ENCODE peak calls at places on chromosomes 16 and 17, in seven cellular contexts. O, Z, U, H, F, C and A are unnamed samples.

GRCh38 chr16:57276596-57276995 is 7.9 kb downstream of the PLLP start:
- DNase-seq in O (no peak), Z (no peak), U (no peak), H (no peak), F (no peak), C (no peak), A (no peak)

GRCh38 chr17:74919440-74920305 is 3.4 kb downstream of the USH1G start:
- DNase-seq in O (no peak), Z (no peak), U (no peak), H (no peak), F (no peak), C (no peak), A (no peak)

GRCh38 chr16:4408323-4408690 is 8.1 kb downstream of the CORO7 start:
- DNase-seq in O (no peak), Z (peak), U (no peak), H (no peak), F (no peak), C (no peak), A (no peak)

GRCh38 chr16:1532081-1532760 is 1.2 kb upstream of the TMEM204 start:
- DNase-seq in O (no peak), Z (no peak), U (no peak), H (peak), F (peak), C (no peak), A (no peak)

GRCh38 chr17:18033442-18034099 is 5.4 kb downstream of the ATPAF2 start:
- DNase-seq in O (no peak), Z (peak), U (peak), H (peak), F (peak), C (peak), A (no peak)

GRCh38 chr17:76797441-76797840 is 59.5 kb downstream of the MFSD11 start:
- DNase-seq in O (no peak), Z (no peak), U (no peak), H (no peak), F (no peak), C (no peak), A (no peak)

GRCh38 chr16:47458331-47458730 is 2.5 kb downstream of the ITFG1 start:
- DNase-seq in O (no peak), Z (no peak), U (no peak), H (no peak), F (no peak), C (no peak), A (no peak)

GRCh38 chr17:38628441-38628840 is 22.7 kb upstream of the SRCIN1 start:
- DNase-seq in O (no peak), Z (no peak), U (no peak), H (no peak), F (no peak), C (no peak), A (no peak)

GRCh38 chr17:31561469-31562412 is 170.3 kb downstream of the RAB11FIP4 start:
- DNase-seq in O (no peak), Z (peak), U (no peak), H (peak), F (no peak), C (no peak), A (no peak)

GRCh38 chr17:45936610-45937009 is 42.3 kb downstream of the MAPT start:
- DNase-seq in O (no peak), Z (no peak), U (no peak), H (no peak), F (no peak), C (no peak), A (no peak)

GRCh38 chr17:17985153-17985552 is 12.5 kb downstream of the DRC3 start:
- DNase-seq in O (no peak), Z (no peak), U (no peak), H (no peak), F (no peak), C (no peak), A (no peak)

GRCh38 chr16:28210979-28211505 is 723 bp downstream of the XPO6 start:
- DNase-seq in O (no peak), Z (peak), U (no peak), H (peak), F (peak), C (peak), A (peak)

GRCh38 chr16:69286941-69287713 is 24.0 kb upstream of the VPS4A start:
- DNase-seq in O (no peak), Z (peak), U (peak), H (peak), F (peak), C (no peak), A (no peak)

GRCh38 chr17:39899215-39899614 is 19.2 kb downstream of the GSDMB start:
- DNase-seq in O (no peak), Z (no peak), U (no peak), H (no peak), F (no peak), C (no peak), A (no peak)

GRCh38 chr17:15659663-15660062 is 24.4 kb downstream of the TRIM16 start:
- DNase-seq in O (no peak), Z (peak), U (no peak), H (no peak), F (no peak), C (no peak), A (no peak)

GRCh38 chr17:17512866-17513265 is 16.7 kb upstream of the RASD1 start:
- DNase-seq in O (no peak), Z (no peak), U (no peak), H (no peak), F (no peak), C (no peak), A (no peak)

GRCh38 chr17:28072935-28073533 is 30.6 kb downstream of the NLK start:
- DNase-seq in O (no peak), Z (no peak), U (no peak), H (no peak), F (no peak), C (no peak), A (no peak)

GRCh38 chr17:72970246-72970645 is 122.2 kb downstream of the SLC39A11 start:
- DNase-seq in O (no peak), Z (no peak), U (no peak), H (no peak), F (no peak), C (no peak), A (no peak)

GRCh38 chr17:12549499-12549901 is 116.2 kb upstream of the MYOCD start:
- DNase-seq in O (no peak), Z (no peak), U (no peak), H (peak), F (no peak), C (no peak), A (no peak)

GRCh38 chr17:5418858-5419355 is 555 bp downstream of the NUP88 start:
- DNase-seq in O (no peak), Z (peak), U (no peak), H (no peak), F (no peak), C (peak), A (no peak)

GRCh38 chr17:78654230-78654824 is 77.1 kb upstream of the DNAH17 start:
- DNase-seq in O (no peak), Z (no peak), U (no peak), H (no peak), F (no peak), C (no peak), A (no peak)

GRCh38 chr16:48271728-48272127 is 24.4 kb upstream of the ABCC11 start:
- DNase-seq in O (no peak), Z (no peak), U (no peak), H (peak), F (no peak), C (no peak), A (no peak)

GRCh38 chr17:35313875-35314409 is 59.5 kb downstream of the SLFN11 start:
- DNase-seq in O (no peak), Z (no peak), U (no peak), H (no peak), F (peak), C (peak), A (no peak)

GRCh38 chr16:53743149-53743566 is 39.2 kb downstream of the FTO start:
- DNase-seq in O (no peak), Z (peak), U (no peak), H (peak), F (no peak), C (no peak), A (no peak)

DNA sequence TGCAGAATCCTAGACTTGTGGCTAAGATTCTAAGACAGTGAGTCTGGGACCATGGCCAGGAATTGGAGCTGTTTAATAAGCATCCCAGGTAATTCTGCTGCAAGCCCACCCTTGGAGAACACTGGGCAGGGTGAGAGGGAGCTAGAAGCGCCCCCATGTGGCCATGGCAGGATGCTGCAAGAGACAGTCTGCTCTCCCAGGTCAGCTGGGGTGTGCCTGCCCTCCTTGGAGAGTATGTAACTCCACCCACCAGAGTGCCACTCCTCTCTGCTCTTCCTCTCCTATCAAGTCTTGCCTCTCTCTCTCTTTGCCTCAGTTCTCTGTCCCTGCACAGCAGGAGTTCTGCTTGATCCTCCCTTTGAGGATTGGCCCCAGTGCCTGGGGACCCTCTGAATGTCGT is 14.9 kb downstream of the RCVRN start:
- DNase-seq in O (no peak), Z (no peak), U (no peak), H (no peak), F (no peak), C (no peak), A (no peak)
- TF ChIP-seq CTCF in O (peak), Z (no peak), U (peak), H (peak), F (no peak), C (peak), A (peak)

GRCh38 chr17:54537656-54538055 is 363.0 kb upstream of the TOM1L1 start:
- DNase-seq in O (no peak), Z (no peak), U (no peak), H (no peak), F (no peak), C (no peak), A (no peak)
- TF ChIP-seq CTCF in O (no peak), Z (no peak), U (no peak), H (no peak), F (no peak), C (no peak), A (no peak)

GRCh38 chr16:27209591-27209990 is 6.3 kb downstream of the KDM8 start:
- DNase-seq in O (no peak), Z (no peak), U (no peak), H (no peak), F (no peak), C (no peak), A (no peak)
- TF ChIP-seq CTCF in O (no peak), Z (no peak), U (no peak), H (no peak), F (no peak), C (no peak), A (no peak)

GRCh38 chr17:63692195-63692816 is 7.6 kb downstream of the LIMD2 start:
- DNase-seq in O (no peak), Z (no peak), U (no peak), H (no peak), F (no peak), C (no peak), A (no peak)
- TF ChIP-seq CTCF in O (no peak), Z (no peak), U (no peak), H (no peak), F (no peak), C (no peak), A (no peak)

GRCh38 chr16:12163970-12164369 is 187.4 kb downstream of the SNX29 start:
- DNase-seq in O (no peak), Z (no peak), U (no peak), H (no peak), F (no peak), C (no peak), A (no peak)

GRCh38 chr16:12170103-12171025 is 193.8 kb downstream of the SNX29 start:
- DNase-seq in O (no peak), Z (no peak), U (no peak), H (no peak), F (peak), C (no peak), A (no peak)

GRCh38 chr16:12168054-12169018 is 191.8 kb downstream of the SNX29 start:
- DNase-seq in O (no peak), Z (no peak), U (no peak), H (no peak), F (no peak), C (no peak), A (no peak)

GRCh38 chr16:12162586-12162985 is 186.1 kb downstream of the SNX29 start:
- DNase-seq in O (no peak), Z (no peak), U (no peak), H (no peak), F (no peak), C (no peak), A (no peak)

DNA sequence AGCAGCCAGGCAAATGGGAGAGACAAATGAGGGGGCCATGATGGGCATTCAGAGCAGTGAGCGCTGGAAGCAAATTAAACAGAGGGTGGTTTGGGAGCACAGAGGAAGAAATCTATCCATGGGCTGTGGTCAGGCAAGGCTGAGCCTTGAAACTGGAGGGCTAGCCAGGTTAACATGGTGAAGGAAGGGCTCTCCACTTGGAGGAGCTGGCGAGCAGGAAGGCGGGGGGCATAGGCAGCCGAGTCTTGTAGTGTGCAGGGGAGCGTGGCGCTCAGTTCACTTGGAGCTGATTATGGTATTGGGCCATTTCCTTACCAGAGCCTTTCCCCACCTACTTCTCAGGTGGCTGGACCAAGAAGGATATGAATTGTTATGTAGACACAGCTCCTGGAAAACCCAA is 189.7 kb downstream of the SNX29 start:
- DNase-seq in O (no peak), Z (no peak), U (no peak), H (no peak), F (no peak), C (no peak), A (no peak)
- TF ChIP-seq CTCF in O (no peak), Z (no peak), U (no peak), H (no peak), F (no peak), C (no peak), A (no peak)